ENCODE peak calls at places on chromosomes 13 and 19, in nine cellular contexts. One of them, this sample, is unnamed.

GRCh38 chr19:40467007-40467565 is 285 bp downstream of the SPTBN4 start:
- DNase-seq in stomach: no peak
- DNase-seq in breast epithelium: no peak
- DNase-seq in esophagus squamous epithelium: no peak
- DNase-seq in mucosa of descending colon: peak; percentile 49
- DNase-seq in prostate gland: no peak
- DNase-seq in fibroblast of lung: no peak
- DNase-seq in cardiac muscle cell: no peak
- DNase-seq in colonic mucosa: no peak
- DNase-seq in this sample: no peak

GRCh38 chr13:46489586-46490023 is 63.4 kb upstream of the LRCH1 start:
- DNase-seq in stomach: no peak
- DNase-seq in breast epithelium: no peak
- DNase-seq in esophagus squamous epithelium: no peak
- DNase-seq in mucosa of descending colon: no peak
- DNase-seq in prostate gland: no peak
- DNase-seq in fibroblast of lung: peak; percentile 88
- DNase-seq in cardiac muscle cell: peak; percentile 77
- DNase-seq in colonic mucosa: no peak
- DNase-seq in this sample: no peak

GRCh38 chr19:8001995-8002849 is 3.2 kb downstream of the ELAVL1 start:
- DNase-seq in stomach: peak; percentile 85
- DNase-seq in breast epithelium: peak; percentile 79
- DNase-seq in esophagus squamous epithelium: peak; percentile 12
- DNase-seq in mucosa of descending colon: peak; percentile 90
- DNase-seq in prostate gland: peak; percentile 65
- DNase-seq in fibroblast of lung: peak; percentile 63
- DNase-seq in cardiac muscle cell: peak; percentile 87
- DNase-seq in colonic mucosa: peak; percentile 83
- DNase-seq in this sample: peak; percentile 83

GRCh38 chr13:87677334-87678234 is 6.4 kb downstream of the SLITRK5 start:
- DNase-seq in stomach: no peak
- DNase-seq in breast epithelium: peak; percentile 49
- DNase-seq in esophagus squamous epithelium: no peak
- DNase-seq in mucosa of descending colon: peak; percentile 32
- DNase-seq in prostate gland: no peak
- DNase-seq in fibroblast of lung: no peak
- DNase-seq in cardiac muscle cell: no peak
- DNase-seq in colonic mucosa: no peak
- DNase-seq in this sample: no peak

GRCh38 chr19:633786-634639 is 676 bp upstream of the POLRMT start:
- DNase-seq in stomach: no peak
- DNase-seq in breast epithelium: no peak
- DNase-seq in esophagus squamous epithelium: no peak
- DNase-seq in mucosa of descending colon: no peak
- DNase-seq in prostate gland: no peak
- DNase-seq in fibroblast of lung: no peak
- DNase-seq in cardiac muscle cell: no peak
- DNase-seq in colonic mucosa: no peak
- DNase-seq in this sample: no peak

GRCh38 chr13:41004875-41005693 is 14.0 kb downstream of the ELF1 start:
- DNase-seq in stomach: no peak
- DNase-seq in breast epithelium: no peak
- DNase-seq in esophagus squamous epithelium: no peak
- DNase-seq in mucosa of descending colon: no peak
- DNase-seq in prostate gland: no peak
- DNase-seq in fibroblast of lung: no peak
- DNase-seq in cardiac muscle cell: peak; percentile 35
- DNase-seq in colonic mucosa: no peak
- DNase-seq in this sample: no peak

GRCh38 chr19:27843861-27844260 is 1369.1 kb downstream of the UQCRFS1 start:
- DNase-seq in stomach: no peak
- DNase-seq in breast epithelium: no peak
- DNase-seq in esophagus squamous epithelium: no peak
- DNase-seq in mucosa of descending colon: no peak
- DNase-seq in prostate gland: no peak
- DNase-seq in fibroblast of lung: no peak
- DNase-seq in cardiac muscle cell: no peak
- DNase-seq in colonic mucosa: no peak
- DNase-seq in this sample: no peak

GRCh38 chr13:113864303-113864890 is 521 bp upstream of the GAS6 start:
- DNase-seq in stomach: no peak
- DNase-seq in breast epithelium: peak; percentile 19
- DNase-seq in esophagus squamous epithelium: no peak
- DNase-seq in mucosa of descending colon: no peak
- DNase-seq in prostate gland: no peak
- DNase-seq in fibroblast of lung: no peak
- DNase-seq in cardiac muscle cell: peak; percentile 11
- DNase-seq in colonic mucosa: peak; percentile 27
- DNase-seq in this sample: no peak

GRCh38 chr19:38877781-38878574 is at the start of gene RINL:
- DNase-seq in stomach: peak; percentile 46
- DNase-seq in breast epithelium: no peak
- DNase-seq in esophagus squamous epithelium: no peak
- DNase-seq in mucosa of descending colon: peak; percentile 65
- DNase-seq in prostate gland: no peak
- DNase-seq in fibroblast of lung: no peak
- DNase-seq in cardiac muscle cell: no peak
- DNase-seq in colonic mucosa: peak; percentile 49
- DNase-seq in this sample: no peak

GRCh38 chr13:44340508-44340907 is 33.1 kb upstream of the SERP2 start:
- DNase-seq in stomach: no peak
- DNase-seq in breast epithelium: no peak
- DNase-seq in esophagus squamous epithelium: no peak
- DNase-seq in mucosa of descending colon: no peak
- DNase-seq in prostate gland: no peak
- DNase-seq in fibroblast of lung: no peak
- DNase-seq in cardiac muscle cell: no peak
- DNase-seq in colonic mucosa: no peak
- DNase-seq in this sample: no peak

GRCh38 chr13:35485451-35485850 is 9.0 kb upstream of the MAB21L1 start:
- DNase-seq in stomach: no peak
- DNase-seq in breast epithelium: no peak
- DNase-seq in esophagus squamous epithelium: no peak
- DNase-seq in mucosa of descending colon: no peak
- DNase-seq in prostate gland: no peak
- DNase-seq in fibroblast of lung: no peak
- DNase-seq in cardiac muscle cell: no peak
- DNase-seq in colonic mucosa: no peak
- DNase-seq in this sample: no peak

GRCh38 chr19:30394481-30395151 is 22.4 kb downstream of the ZNF536 start:
- DNase-seq in stomach: no peak
- DNase-seq in breast epithelium: no peak
- DNase-seq in esophagus squamous epithelium: no peak
- DNase-seq in mucosa of descending colon: no peak
- DNase-seq in prostate gland: no peak
- DNase-seq in fibroblast of lung: no peak
- DNase-seq in cardiac muscle cell: no peak
- DNase-seq in colonic mucosa: no peak
- DNase-seq in this sample: no peak

GRCh38 chr13:109330941-109331340 is 455.4 kb downstream of the IRS2 start:
- DNase-seq in stomach: no peak
- DNase-seq in breast epithelium: no peak
- DNase-seq in esophagus squamous epithelium: no peak
- DNase-seq in mucosa of descending colon: no peak
- DNase-seq in prostate gland: no peak
- DNase-seq in fibroblast of lung: peak; percentile 53
- DNase-seq in cardiac muscle cell: no peak
- DNase-seq in colonic mucosa: no peak
- DNase-seq in this sample: no peak

GRCh38 chr13:109336730-109337129 is 449.7 kb downstream of the IRS2 start:
- DNase-seq in stomach: no peak
- DNase-seq in breast epithelium: no peak
- DNase-seq in esophagus squamous epithelium: no peak
- DNase-seq in mucosa of descending colon: no peak
- DNase-seq in prostate gland: no peak
- DNase-seq in fibroblast of lung: peak; percentile 94
- DNase-seq in cardiac muscle cell: peak; percentile 63
- DNase-seq in colonic mucosa: no peak
- DNase-seq in this sample: no peak

GRCh38 chr13:109332501-109333499 is 453.6 kb downstream of the IRS2 start:
- DNase-seq in stomach: peak; percentile 44
- DNase-seq in breast epithelium: no peak
- DNase-seq in esophagus squamous epithelium: no peak
- DNase-seq in mucosa of descending colon: peak; percentile 47
- DNase-seq in prostate gland: no peak
- DNase-seq in fibroblast of lung: no peak
- DNase-seq in cardiac muscle cell: no peak
- DNase-seq in colonic mucosa: peak; percentile 36
- DNase-seq in this sample: no peak

GRCh38 chr13:109331898-109332297 is 454.5 kb downstream of the IRS2 start:
- DNase-seq in stomach: no peak
- DNase-seq in breast epithelium: no peak
- DNase-seq in esophagus squamous epithelium: no peak
- DNase-seq in mucosa of descending colon: no peak
- DNase-seq in prostate gland: no peak
- DNase-seq in fibroblast of lung: peak; percentile 61
- DNase-seq in cardiac muscle cell: peak; percentile 81
- DNase-seq in colonic mucosa: no peak
- DNase-seq in this sample: peak; percentile 44

GRCh38 chr13:109333893-109334651 is 452.3 kb downstream of the IRS2 start:
- DNase-seq in stomach: no peak
- DNase-seq in breast epithelium: no peak
- DNase-seq in esophagus squamous epithelium: no peak
- DNase-seq in mucosa of descending colon: no peak
- DNase-seq in prostate gland: no peak
- DNase-seq in fibroblast of lung: no peak
- DNase-seq in cardiac muscle cell: no peak
- DNase-seq in colonic mucosa: no peak
- DNase-seq in this sample: no peak
- TF ChIP-seq CTCF in stomach: no peak
- TF ChIP-seq CTCF in breast epithelium: no peak
- TF ChIP-seq CTCF in esophagus squamous epithelium: no peak
- TF ChIP-seq CTCF in mucosa of descending colon: no peak
- TF ChIP-seq CTCF in prostate gland: no peak
- TF ChIP-seq CTCF in fibroblast of lung: no peak
- TF ChIP-seq CTCF in cardiac muscle cell: no peak
- TF ChIP-seq CTCF in colonic mucosa: no peak
- TF ChIP-seq CTCF in this sample: no peak

GRCh38 chr19:18385359-18385674 is 641 bp upstream of the GDF15 start:
- DNase-seq in stomach: no peak
- DNase-seq in breast epithelium: no peak
- DNase-seq in esophagus squamous epithelium: no peak
- DNase-seq in mucosa of descending colon: no peak
- DNase-seq in prostate gland: no peak
- DNase-seq in fibroblast of lung: no peak
- DNase-seq in cardiac muscle cell: no peak
- DNase-seq in colonic mucosa: no peak
- DNase-seq in this sample: no peak

GRCh38 chr19:18387395-18387794 is 1.4 kb downstream of the GDF15 start:
- DNase-seq in stomach: no peak
- DNase-seq in breast epithelium: no peak
- DNase-seq in esophagus squamous epithelium: no peak
- DNase-seq in mucosa of descending colon: no peak
- DNase-seq in prostate gland: no peak
- DNase-seq in fibroblast of lung: no peak
- DNase-seq in cardiac muscle cell: no peak
- DNase-seq in colonic mucosa: no peak
- DNase-seq in this sample: no peak

GRCh38 chr19:18385675-18386542 is at the start of gene GDF15:
- DNase-seq in stomach: peak; percentile 96
- DNase-seq in breast epithelium: peak; percentile 69
- DNase-seq in esophagus squamous epithelium: no peak
- DNase-seq in mucosa of descending colon: peak; percentile 95
- DNase-seq in prostate gland: peak; percentile 85
- DNase-seq in fibroblast of lung: peak; percentile 87
- DNase-seq in cardiac muscle cell: peak; percentile 92
- DNase-seq in colonic mucosa: peak; percentile 98
- DNase-seq in this sample: peak; percentile 97

GRCh38 chr19:18388328-18389094 is 2.6 kb downstream of the GDF15 start:
- DNase-seq in stomach: peak; percentile 88
- DNase-seq in breast epithelium: peak; percentile 85
- DNase-seq in esophagus squamous epithelium: peak; percentile 56
- DNase-seq in mucosa of descending colon: peak; percentile 93
- DNase-seq in prostate gland: peak; percentile 80
- DNase-seq in fibroblast of lung: peak; percentile 50
- DNase-seq in cardiac muscle cell: peak; percentile 66
- DNase-seq in colonic mucosa: peak; percentile 88
- DNase-seq in this sample: no peak

GRCh38 chr19:18386543-18387251 is 739 bp downstream of the GDF15 start:
- DNase-seq in stomach: no peak
- DNase-seq in breast epithelium: no peak
- DNase-seq in esophagus squamous epithelium: no peak
- DNase-seq in mucosa of descending colon: peak; percentile 70
- DNase-seq in prostate gland: peak; percentile 31
- DNase-seq in fibroblast of lung: no peak
- DNase-seq in cardiac muscle cell: peak; percentile 69
- DNase-seq in colonic mucosa: peak; percentile 82
- DNase-seq in this sample: peak; percentile 56
- H3K4me3 ChIP-seq in stomach: peak overlapping the region; percentile 44
- H3K4me3 ChIP-seq in breast epithelium: peak overlapping the region; percentile 30
- H3K4me3 ChIP-seq in esophagus squamous epithelium: no peak overlapping the region
- H3K4me3 ChIP-seq in mucosa of descending colon: peak overlapping the region; percentile 30
- H3K4me3 ChIP-seq in prostate gland: peak overlapping the region; percentile 32
- H3K4me3 ChIP-seq in fibroblast of lung: peak overlapping the region; percentile 69
- H3K4me3 ChIP-seq in cardiac muscle cell: no peak overlapping the region
- H3K4me3 ChIP-seq in colonic mucosa: peak overlapping the region; percentile 43
- H3K4me3 ChIP-seq in this sample: peak overlapping the region; percentile 76

GRCh38 chr13:24279267-24279666 is 30.1 kb upstream of the C1QTNF9 start:
- DNase-seq in stomach: peak; percentile 18
- DNase-seq in breast epithelium: no peak
- DNase-seq in esophagus squamous epithelium: no peak
- DNase-seq in mucosa of descending colon: no peak
- DNase-seq in prostate gland: no peak
- DNase-seq in fibroblast of lung: no peak
- DNase-seq in cardiac muscle cell: no peak
- DNase-seq in colonic mucosa: no peak
- DNase-seq in this sample: no peak
- H3K4me1 ChIP-seq in stomach: peaks cover 31% of the 10 kb centered on the region
- H3K4me1 ChIP-seq in breast epithelium: no peaks in the 10 kb centered on the region
- H3K4me1 ChIP-seq in esophagus squamous epithelium: peaks cover 22% of the 10 kb centered on the region
- H3K4me1 ChIP-seq in mucosa of descending colon: no peaks in the 10 kb centered on the region
- H3K4me1 ChIP-seq in prostate gland: no peaks in the 10 kb centered on the region
- H3K4me1 ChIP-seq in fibroblast of lung: no peaks in the 10 kb centered on the region
- H3K4me1 ChIP-seq in cardiac muscle cell: peaks cover 18% of the 10 kb centered on the region
- H3K4me1 ChIP-seq in colonic mucosa: no peaks in the 10 kb centered on the region
- H3K4me1 ChIP-seq in this sample: no peaks in the 10 kb centered on the region

DNA sequence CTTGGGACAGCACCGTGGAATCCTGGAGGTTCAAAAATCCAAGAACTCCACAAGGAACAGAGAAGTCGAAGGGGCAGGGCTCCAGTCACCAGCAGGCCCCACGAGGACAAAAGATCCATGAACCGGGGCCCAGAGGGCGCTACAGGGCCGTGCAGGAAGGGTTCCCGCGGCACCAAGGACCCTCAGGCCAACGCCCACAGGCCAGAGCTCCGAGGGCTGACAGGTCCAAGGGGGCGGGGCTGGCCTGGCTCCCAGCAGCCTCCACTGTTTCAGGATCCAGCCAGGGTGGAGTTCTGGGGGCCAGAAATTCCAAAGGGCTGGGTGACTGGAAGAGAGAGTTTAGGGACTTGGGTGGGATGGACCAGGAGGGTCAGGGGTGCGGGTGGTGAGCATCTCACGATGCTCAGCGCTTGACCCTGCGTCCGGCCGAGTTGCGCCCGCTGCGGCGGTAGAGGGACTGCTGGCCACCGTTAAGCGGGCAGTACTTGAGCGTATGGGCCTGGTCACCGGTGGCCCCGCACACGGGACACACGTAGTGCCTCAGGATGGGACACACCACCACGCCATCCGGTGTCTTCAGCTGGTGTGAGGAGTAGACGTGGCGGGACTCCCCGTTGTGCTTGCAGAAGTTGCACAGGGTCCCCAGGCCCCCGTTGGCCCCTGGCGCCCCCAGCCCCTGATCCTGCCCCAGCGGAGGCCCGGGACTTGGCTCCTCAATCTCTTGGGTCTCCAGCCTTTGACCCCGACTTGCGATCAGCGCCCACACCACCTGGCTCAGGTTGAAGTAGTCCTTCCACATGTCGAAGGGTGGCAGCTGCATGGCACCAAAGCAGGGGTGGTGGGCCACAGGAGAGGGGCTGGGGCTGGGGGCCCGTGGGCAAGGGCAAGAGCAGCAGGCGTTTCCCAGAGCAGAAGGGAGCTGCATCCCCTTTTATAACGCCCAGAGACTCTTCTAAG is at the start of gene NANOS2:
- DNase-seq in stomach: no peak
- DNase-seq in breast epithelium: no peak
- DNase-seq in esophagus squamous epithelium: no peak
- DNase-seq in mucosa of descending colon: no peak
- DNase-seq in prostate gland: no peak
- DNase-seq in fibroblast of lung: no peak
- DNase-seq in cardiac muscle cell: peak; percentile 48
- DNase-seq in colonic mucosa: no peak
- DNase-seq in this sample: peak; percentile 55
- TF ChIP-seq CTCF in stomach: no peak
- TF ChIP-seq CTCF in breast epithelium: no peak
- TF ChIP-seq CTCF in esophagus squamous epithelium: no peak
- TF ChIP-seq CTCF in mucosa of descending colon: no peak
- TF ChIP-seq CTCF in prostate gland: no peak
- TF ChIP-seq CTCF in fibroblast of lung: no peak
- TF ChIP-seq CTCF in cardiac muscle cell: no peak
- TF ChIP-seq CTCF in colonic mucosa: no peak
- TF ChIP-seq CTCF in this sample: no peak

This sample was measured in Caco-2.